ENCODE peak calls at places on chromosomes 5 and 9, in eight cellular contexts. D is GM12878, A is HCT116, E is IMR-90, W is HepG2, S is K562, H is H1, Z is SK-N-SH. R is an unnamed sample.

GRCh38 chr5:33205727-33206410 is 234.9 kb upstream of the TARS1 start:
- DNase-seq in D (no peak), A (no peak), E (no peak), W (peak; percentile 4), S (no peak), H (no peak), Z (no peak), R (no peak)

GRCh38 chr5:151222769-151223446 is 984 bp downstream of the CCDC69 start:
- DNase-seq in D (no peak), A (no peak), E (no peak), W (no peak), S (peak; percentile 61), H (no peak), Z (no peak), R (peak; percentile 13)

GRCh38 chr9:127173063-127173462 is 50.6 kb upstream of the ANGPTL2 start:
- DNase-seq in D (no peak), A (no peak), E (no peak), W (no peak), S (no peak), H (no peak), Z (no peak), R (no peak)

GRCh38 chr9:88312517-88313103 is 75.6 kb upstream of the SPIN1 start:
- DNase-seq in D (no peak), A (no peak), E (no peak), W (no peak), S (no peak), H (no peak), Z (no peak), R (no peak)

GRCh38 chr5:162565-163337 is 28.5 kb upstream of the LRRC14B start:
- DNase-seq in D (no peak), A (no peak), E (no peak), W (no peak), S (no peak), H (no peak), Z (no peak), R (no peak)

GRCh38 chr5:113202904-113203716 is 226.5 kb downstream of the DCP2 start:
- DNase-seq in D (no peak), A (peak; percentile 66), E (peak; percentile 63), W (peak; percentile 81), S (peak; percentile 62), H (no peak), Z (peak; percentile 53), R (peak; percentile 16)

GRCh38 chr9:72305102-72305546 is 59.9 kb downstream of the ZFAND5 start:
- DNase-seq in D (no peak), A (peak; percentile 95), E (peak; percentile 92), W (peak; percentile 6), S (peak; percentile 16), H (peak; percentile 13), Z (peak; percentile 8), R (peak; percentile 99)

GRCh38 chr5:157328277-157328912 is 62.5 kb downstream of the CYFIP2 start:
- DNase-seq in D (no peak), A (peak; percentile 58), E (peak; percentile 81), W (peak; percentile 73), S (peak; percentile 78), H (no peak), Z (peak; percentile 88), R (peak; percentile 89)

GRCh38 chr5:115568668-115569067 is 24.1 kb upstream of the FEM1C start:
- DNase-seq in D (no peak), A (no peak), E (no peak), W (no peak), S (no peak), H (no peak), Z (no peak), R (no peak)
- TF ChIP-seq RAD21 in D (no peak), A (no peak), E (no peak), W (no peak), S (no peak), H (no peak), Z (no peak), R (no peak)

DNA sequence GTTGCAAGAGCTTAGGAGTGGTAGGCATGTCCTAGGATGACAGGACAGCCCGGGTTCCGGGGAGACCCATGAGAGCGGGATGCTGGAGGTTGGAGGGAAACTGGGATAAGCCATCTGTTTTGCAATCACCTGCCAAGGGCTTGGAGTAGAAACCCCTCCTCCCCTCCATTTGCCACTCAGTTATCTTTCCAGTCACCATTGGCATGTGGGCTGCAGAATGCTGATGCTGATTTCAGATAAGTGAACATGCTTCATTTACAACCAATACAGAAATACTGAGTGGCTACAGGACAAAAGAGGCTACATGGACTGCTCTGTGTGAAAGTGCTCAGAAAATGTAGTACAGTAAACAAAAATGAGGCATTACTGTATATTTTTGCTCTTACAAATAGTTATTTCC is 93.4 kb upstream of the KIF2A start:
- DNase-seq in D (no peak), A (no peak), E (no peak), W (no peak), S (no peak), H (no peak), Z (peak; percentile 8), R (no peak)
- TF ChIP-seq RAD21 in D (no peak), A (no peak), E (no peak), W (no peak), S (no peak), H (no peak), Z (no peak), R (no peak)

DNA sequence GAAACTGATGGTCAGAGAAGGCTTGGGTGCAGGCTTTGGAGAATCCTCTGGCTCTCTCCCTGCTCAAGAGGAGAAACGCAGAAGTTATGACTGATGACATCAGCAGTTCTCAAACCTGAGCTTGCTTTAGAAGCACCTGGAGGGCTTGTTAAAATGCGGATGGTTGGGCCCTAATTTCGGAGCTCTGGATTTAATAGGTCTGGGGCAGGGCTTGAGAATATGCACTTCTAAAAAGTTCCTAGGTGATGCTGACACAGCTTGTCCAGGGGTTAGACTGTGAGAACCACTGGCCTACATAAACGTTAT is 26.4 kb downstream of the TBC1D2 start:
- DNase-seq in D (no peak), A (no peak), E (no peak), W (no peak), S (no peak), H (no peak), Z (no peak), R (no peak)
- TF ChIP-seq RAD21 in D (no peak), A (no peak), E (no peak), W (no peak), S (no peak), H (no peak), Z (no peak), R (no peak)

DNA sequence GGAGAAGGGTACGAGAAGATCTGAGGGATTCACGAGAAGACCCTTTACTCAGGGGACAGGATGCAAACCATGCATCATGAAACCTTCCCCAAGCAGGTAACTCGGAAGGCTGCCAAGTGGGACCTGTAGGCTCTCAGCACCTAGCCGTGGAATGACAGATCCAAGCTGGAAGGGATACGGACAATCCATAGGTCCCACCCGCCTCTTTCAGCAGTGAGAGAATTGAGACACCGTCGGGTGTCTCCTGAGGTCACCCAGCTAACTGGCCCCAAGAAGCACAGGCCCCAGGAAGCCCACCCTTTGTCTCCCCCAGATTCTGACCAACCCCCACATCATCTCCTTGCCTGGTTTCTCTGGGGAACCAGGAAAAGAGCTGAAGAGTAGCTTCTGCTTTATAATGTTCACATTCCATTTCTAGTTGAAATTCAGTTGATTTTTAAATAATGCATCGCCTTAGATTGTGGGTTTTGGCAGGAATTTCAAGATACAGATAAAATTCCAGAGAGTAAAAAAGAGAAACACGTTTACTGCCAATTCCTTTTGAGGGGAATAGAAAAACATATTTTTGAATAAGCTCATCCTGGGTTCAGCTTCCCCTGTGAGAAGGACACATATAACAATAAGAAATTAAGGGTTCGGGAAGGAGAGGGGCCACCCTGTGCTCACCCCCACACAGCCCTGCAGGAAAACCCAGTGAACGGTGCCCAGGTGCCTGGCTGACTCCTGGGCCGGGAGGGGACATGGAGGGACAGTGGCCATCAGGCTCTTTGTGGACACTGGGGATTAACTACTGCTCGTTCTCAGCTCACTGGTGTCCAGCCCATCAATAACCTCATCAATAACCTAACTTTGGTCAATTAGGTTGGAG is 51.1 kb downstream of the NSUN2 start:
- DNase-seq in D (no peak), A (no peak), E (no peak), W (no peak), S (no peak), H (no peak), Z (no peak), R (no peak)
- TF ChIP-seq RAD21 in D (no peak), A (no peak), E (no peak), W (no peak), S (no peak), H (no peak), Z (no peak), R (no peak)

DNA sequence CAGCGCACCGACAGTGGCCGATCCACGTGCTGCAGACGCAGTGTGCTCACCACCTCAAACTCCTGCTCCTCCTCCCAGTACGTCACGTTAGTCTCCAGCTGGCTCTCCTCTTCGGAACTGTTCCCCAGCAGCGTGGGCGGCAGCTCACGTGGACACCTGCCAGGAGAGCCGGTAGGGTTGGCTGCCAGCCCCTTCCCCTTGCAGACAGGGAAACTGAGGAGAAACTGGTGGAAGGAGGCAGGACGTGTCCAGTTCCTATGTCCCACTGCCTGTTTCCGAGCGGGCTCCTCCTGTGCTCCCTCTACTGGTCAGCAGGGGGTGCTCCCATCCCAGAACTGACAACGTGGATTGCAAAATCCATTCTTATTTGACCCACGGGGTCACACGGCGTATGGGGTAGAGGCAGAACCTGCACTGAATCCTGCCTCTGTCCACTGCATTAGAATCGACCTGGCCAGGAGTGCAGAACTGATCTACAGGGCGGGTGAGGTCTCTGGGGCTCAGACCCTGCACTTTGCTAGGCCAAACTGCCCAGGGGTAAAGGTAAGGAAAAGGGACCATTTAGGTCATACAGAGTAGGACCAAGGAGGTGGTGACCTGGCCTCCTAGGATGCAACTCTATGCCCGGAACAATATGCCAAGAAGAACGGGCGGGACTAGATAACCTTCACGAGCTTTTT is 25.7 kb downstream of the PDGFRB start:
- DNase-seq in D (no peak), A (peak; percentile 43), E (peak; percentile 78), W (peak; percentile 67), S (peak; percentile 88), H (no peak), Z (peak; percentile 92), R (peak; percentile 71)
- TF ChIP-seq RAD21 in D (peak; percentile 92), A (peak; percentile 97), E (peak; percentile 96), W (peak; percentile 98), S (peak; percentile 97), H (peak; percentile 92), Z (peak; percentile 97), R (peak; percentile 97)

DNA sequence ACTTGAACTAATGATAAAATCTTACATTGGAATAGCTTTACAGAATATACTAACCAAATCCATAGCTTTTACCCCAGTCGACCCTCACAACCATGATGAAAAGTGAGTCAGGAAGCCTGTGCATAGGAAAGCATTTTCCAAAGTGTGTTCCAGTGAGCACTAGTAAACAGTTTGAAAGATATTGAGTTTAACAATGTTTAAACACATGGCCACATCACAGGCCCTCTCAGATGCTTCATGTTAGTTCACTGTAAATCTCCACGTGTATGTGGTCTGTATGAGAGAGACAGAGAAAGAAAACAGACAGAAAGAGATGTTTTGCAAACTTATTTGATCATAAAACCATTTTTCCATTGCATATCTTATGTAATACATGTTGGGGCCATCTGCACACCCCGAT is 27.0 kb downstream of the PRUNE2 start:
- DNase-seq in D (no peak), A (no peak), E (no peak), W (no peak), S (no peak), H (no peak), Z (no peak), R (no peak)
- TF ChIP-seq RAD21 in D (no peak), A (no peak), E (no peak), W (no peak), S (no peak), H (no peak), Z (no peak), R (no peak)

R was measured in A549.